ENCODE peak calls at places on chromosome 14, in eight cellular contexts. O, S, Z, D, L, I, F and P are unnamed samples.

GRCh38 chr14:36857136-36857535 is 195.5 kb downstream of the PAX9 start:
- DNase-seq in L (no peak), Z (no peak), D (no peak), S (no peak), I (no peak), F (no peak), O (no peak), P (no peak)

GRCh38 chr14:63134801-63135200 is 69.4 kb upstream of the RHOJ start:
- DNase-seq in L (no peak), F (no peak), O (no peak), D (no peak), Z (no peak), I (peak), S (no peak), P (no peak)

GRCh38 chr14:101953151-101953550 is 11.2 kb upstream of the DYNC1H1 start:
- DNase-seq in D (no peak), O (no peak), Z (no peak), S (no peak), F (no peak), L (no peak), I (no peak), P (no peak)

GRCh38 chr14:65334765-65335411 is 77.6 kb upstream of the FUT8 start:
- DNase-seq in O (no peak), I (no peak), D (no peak), Z (no peak), L (no peak), S (no peak), F (no peak), P (no peak)

GRCh38 chr14:77848031-77848430 is 48.1 kb downstream of the ADCK1 start:
- DNase-seq in O (no peak), D (no peak), I (no peak), S (no peak), Z (no peak), F (no peak), L (no peak), P (peak)

GRCh38 chr14:52692248-52692962 is 3.0 kb downstream of the ERO1A start:
- DNase-seq in Z (no peak), O (no peak), F (no peak), L (no peak), D (no peak), S (no peak), I (no peak), P (no peak)

GRCh38 chr14:92510972-92511371 is 2.6 kb upstream of the RIN3 start:
- DNase-seq in L (no peak), I (no peak), Z (no peak), S (no peak), F (no peak), O (no peak), D (no peak), P (no peak)

GRCh38 chr14:100214768-100215079 is 24.2 kb upstream of the YY1 start:
- DNase-seq in D (no peak), F (no peak), L (no peak), I (no peak), Z (no peak), O (no peak), S (no peak), P (no peak)

GRCh38 chr14:55973285-55973800 is 144.9 kb upstream of the PELI2 start:
- DNase-seq in Z (no peak), I (no peak), O (no peak), D (no peak), F (no peak), S (no peak), L (no peak), P (no peak)

GRCh38 chr14:103949386-103949785 is 7.1 kb upstream of the RD3L start:
- DNase-seq in Z (no peak), O (no peak), D (no peak), L (no peak), F (no peak), S (no peak), I (no peak), P (peak)

GRCh38 chr14:65239143-65239672 is 136.9 kb upstream of the MAX start:
- DNase-seq in Z (peak), O (no peak), D (no peak), I (peak), L (no peak), F (no peak), S (no peak), P (no peak)

GRCh38 chr14:68103841-68104240 is 284.3 kb downstream of the RAD51B start:
- DNase-seq in Z (no peak), L (no peak), O (no peak), I (peak), D (no peak), S (no peak), F (no peak), P (no peak)

GRCh38 chr14:20684662-20685456 is 499 bp downstream of the RNASE4 start:
- DNase-seq in D (no peak), S (peak), O (no peak), L (peak), F (no peak), I (peak), Z (peak), P (peak)

GRCh38 chr14:100790785-100791667 is 34.9 kb upstream of the MEG3 start:
- DNase-seq in L (no peak), S (no peak), I (no peak), D (no peak), F (no peak), Z (no peak), O (no peak), P (no peak)